ENCODE peak calls at places on chromosomes 1 and 21, in five cellular contexts. One of them, this sample, is unnamed.

GRCh38 chr1:3618904-3619671 is 5.7 kb upstream of the TPRG1L start:
- DNase-seq in stimulated activated CD4-positive, alpha-beta T cell treated with anti-CD3 and anti-CD28 coated beads, Interleukin-2, amount 100 ng/mL, for 48 hours: peak
- DNase-seq in nephron progenitor cell: peak
- DNase-seq in hypothalamus: peak
- DNase-seq in tibial artery: peak
- DNase-seq in this sample: peak

GRCh38 chr1:244302889-244303609 is 148.7 kb downstream of the ADSS2 start:
- DNase-seq in stimulated activated CD4-positive, alpha-beta T cell treated with anti-CD3 and anti-CD28 coated beads, Interleukin-2, amount 100 ng/mL, for 48 hours: no peak
- DNase-seq in tibial artery: no peak
- DNase-seq in nephron progenitor cell: peak
- DNase-seq in hypothalamus: no peak
- DNase-seq in this sample: no peak

GRCh38 chr1:219582865-219583264 is 30.0 kb downstream of the ZC3H11B start:
- DNase-seq in stimulated activated CD4-positive, alpha-beta T cell treated with anti-CD3 and anti-CD28 coated beads, Interleukin-2, amount 100 ng/mL, for 48 hours: no peak
- DNase-seq in hypothalamus: no peak
- DNase-seq in nephron progenitor cell: no peak
- DNase-seq in tibial artery: no peak
- DNase-seq in this sample: no peak

GRCh38 chr1:209207701-209208286 is 375.7 kb upstream of the CAMK1G start:
- DNase-seq in nephron progenitor cell: peak
- DNase-seq in hypothalamus: peak
- DNase-seq in tibial artery: peak
- DNase-seq in stimulated activated CD4-positive, alpha-beta T cell treated with anti-CD3 and anti-CD28 coated beads, Interleukin-2, amount 100 ng/mL, for 48 hours: peak
- DNase-seq in this sample: no peak

GRCh38 chr21:44893948-44894656 is 20.6 kb upstream of the PTTG1IP start:
- DNase-seq in tibial artery: no peak
- DNase-seq in hypothalamus: no peak
- DNase-seq in stimulated activated CD4-positive, alpha-beta T cell treated with anti-CD3 and anti-CD28 coated beads, Interleukin-2, amount 100 ng/mL, for 48 hours: no peak
- DNase-seq in nephron progenitor cell: peak
- DNase-seq in this sample: no peak

GRCh38 chr1:204828352-204828850 is 42.3 kb upstream of the NFASC start:
- DNase-seq in hypothalamus: peak
- DNase-seq in nephron progenitor cell: peak
- DNase-seq in tibial artery: peak
- DNase-seq in stimulated activated CD4-positive, alpha-beta T cell treated with anti-CD3 and anti-CD28 coated beads, Interleukin-2, amount 100 ng/mL, for 48 hours: peak
- DNase-seq in this sample: peak

GRCh38 chr21:29217818-29218252 is 80.9 kb upstream of the BACH1 start:
- DNase-seq in stimulated activated CD4-positive, alpha-beta T cell treated with anti-CD3 and anti-CD28 coated beads, Interleukin-2, amount 100 ng/mL, for 48 hours: no peak
- DNase-seq in tibial artery: no peak
- DNase-seq in hypothalamus: no peak
- DNase-seq in nephron progenitor cell: no peak
- DNase-seq in this sample: no peak

GRCh38 chr1:25168193-25169071 is 63.9 kb downstream of the SYF2 start:
- DNase-seq in stimulated activated CD4-positive, alpha-beta T cell treated with anti-CD3 and anti-CD28 coated beads, Interleukin-2, amount 100 ng/mL, for 48 hours: no peak
- DNase-seq in hypothalamus: no peak
- DNase-seq in tibial artery: no peak
- DNase-seq in nephron progenitor cell: no peak
- DNase-seq in this sample: peak

GRCh38 chr1:228228601-228229074 is 20.8 kb downstream of the OBSCN start:
- DNase-seq in hypothalamus: no peak
- DNase-seq in stimulated activated CD4-positive, alpha-beta T cell treated with anti-CD3 and anti-CD28 coated beads, Interleukin-2, amount 100 ng/mL, for 48 hours: no peak
- DNase-seq in tibial artery: no peak
- DNase-seq in nephron progenitor cell: no peak
- DNase-seq in this sample: no peak